ENCODE peak calls at places on chromosomes 1 and 21, in eight cellular contexts. T is Daoy; K is SJSA1; H is hippocampal formation; W is activated T-helper 1 cell treated with Interleukin-2 at 50 U/mL for 16 hours; P is fibroblast of the aortic adventitia; X is GM10248; N is stimulated activated CD4-positive, alpha-beta T cell treated with anti-CD3 and anti-CD28 coated beads, Interleukin-1b, Interleukin-23, amount 100 ng/mL, for 24 hours. Q is an unnamed sample.

GRCh38 chr21:38476385-38476784 is 21.9 kb downstream of the ERG start:
- DNase-seq in W (no peak), K (no peak), T (no peak), N (no peak), P (no peak), X (no peak), H (no peak), Q (no peak)

GRCh38 chr1:233843523-233844204 is 60.8 kb upstream of the SLC35F3 start:
- DNase-seq in W (no peak), P (no peak), T (peak; percentile 82), X (no peak), K (no peak), H (no peak), N (no peak), Q (no peak)

GRCh38 chr1:204493882-204494280 is 724 bp downstream of the PIK3C2B start:
- DNase-seq in K (no peak), P (no peak), X (peak; percentile 43), T (peak; percentile 74), N (no peak), H (peak; percentile 76), W (no peak), Q (peak; percentile 67)

GRCh38 chr1:209601809-209602657 is 18.5 kb downstream of the CAMK1G start:
- DNase-seq in K (no peak), W (no peak), H (peak; percentile 42), T (peak; percentile 51), N (no peak), X (no peak), P (peak; percentile 66), Q (peak; percentile 56)

GRCh38 chr1:156845055-156845952 is 13.6 kb downstream of the INSRR start:
- DNase-seq in X (no peak), T (no peak), N (no peak), K (no peak), W (no peak), P (no peak), H (no peak), Q (no peak)

GRCh38 chr1:152309955-152310354 is 15.1 kb downstream of the FLG start:
- DNase-seq in W (no peak), P (no peak), T (no peak), H (no peak), N (no peak), X (no peak), K (no peak), Q (no peak)

GRCh38 chr1:145963218-145964019 is 956 bp downstream of the ANKRD34A start:
- DNase-seq in X (no peak), W (no peak), P (peak; percentile 55), H (no peak), N (no peak), K (peak; percentile 53), T (peak; percentile 60), Q (peak; percentile 77)

GRCh38 chr1:2148691-2149090 is 45.9 kb downstream of the FAAP20 start:
- DNase-seq in H (no peak), T (peak; percentile 37), K (no peak), N (peak; percentile 11), W (peak; percentile 42), X (no peak), P (no peak), Q (no peak)

GRCh38 chr1:69569281-69569970 is 1.7 kb downstream of the LRRC7 start:
- DNase-seq in N (no peak), T (no peak), W (no peak), K (no peak), X (peak; percentile 4), H (peak; percentile 12), P (no peak), Q (no peak)

GRCh38 chr1:172429324-172430127 is 9.0 kb downstream of the C1orf105 start:
- DNase-seq in P (peak; percentile 87), T (peak; percentile 63), K (peak; percentile 41), H (no peak), X (peak; percentile 33), N (no peak), W (no peak), Q (peak; percentile 70)

GRCh38 chr1:33361553-33362262 is 40.8 kb upstream of the A3GALT2 start:
- DNase-seq in H (no peak), P (no peak), X (no peak), W (no peak), K (no peak), T (no peak), N (no peak), Q (peak; percentile 85)

GRCh38 chr1:67324068-67324467 is 16.4 kb downstream of the IL12RB2 start:
- DNase-seq in X (no peak), W (no peak), N (no peak), P (no peak), H (no peak), T (no peak), K (no peak), Q (no peak)

GRCh38 chr1:93874025-93874651 is 4.9 kb downstream of the DNTTIP2 start:
- DNase-seq in P (peak; percentile 57), X (no peak), N (no peak), T (peak; percentile 37), W (no peak), H (no peak), K (peak; percentile 16), Q (peak; percentile 74)

GRCh38 chr1:151680812-151681211 is 35.8 kb downstream of the CELF3 start:
- DNase-seq in T (peak; percentile 71), W (no peak), X (no peak), P (peak; percentile 79), K (peak; percentile 77), N (no peak), H (no peak), Q (peak; percentile 85)

GRCh38 chr1:10424651-10425050 is 5.6 kb upstream of the CENPS start:
- DNase-seq in P (no peak), N (no peak), T (no peak), X (no peak), K (no peak), W (no peak), H (no peak), Q (no peak)

GRCh38 chr1:1440941-1441888 is 5.7 kb downstream of the VWA1 start:
- DNase-seq in K (peak; percentile 52), X (peak; percentile 87), N (peak; percentile 54), W (peak; percentile 38), T (peak; percentile 66), H (no peak), P (peak; percentile 17), Q (peak; percentile 13)

GRCh38 chr1:62266217-62266616 is 53.0 kb downstream of the KANK4 start:
- DNase-seq in X (no peak), N (no peak), T (no peak), H (no peak), K (no peak), W (no peak), P (no peak), Q (no peak)

GRCh38 chr1:225973158-225973557 is 26.0 kb downstream of the SDE2 start:
- DNase-seq in X (no peak), W (no peak), H (no peak), T (no peak), K (no peak), P (no peak), N (no peak), Q (no peak)

GRCh38 chr1:161038523-161039153 is at the start of gene TSTD1:
- DNase-seq in N (peak; percentile 81), P (no peak), X (peak; percentile 92), T (no peak), K (no peak), H (peak; percentile 16), W (peak; percentile 81), Q (peak; percentile 57)

GRCh38 chr1:31396633-31397351 is 16.2 kb upstream of the SERINC2 start:
- DNase-seq in X (no peak), P (peak; percentile 90), K (peak; percentile 81), H (no peak), N (no peak), W (no peak), T (peak; percentile 53), Q (peak; percentile 67)

GRCh38 chr1:6491966-6492365 is 499 bp upstream of the PLEKHG5 start:
- DNase-seq in N (no peak), K (no peak), H (no peak), W (no peak), X (no peak), P (no peak), T (peak; percentile 47), Q (no peak)

GRCh38 chr21:26461500-26461899 is 111.6 kb downstream of the CYYR1 start:
- DNase-seq in W (no peak), T (no peak), X (no peak), P (no peak), H (no peak), N (no peak), K (no peak), Q (no peak)

GRCh38 chr1:225561675-225562074 is 91.2 kb downstream of the ENAH start:
- DNase-seq in P (no peak), N (no peak), X (no peak), W (no peak), H (no peak), K (no peak), T (no peak), Q (peak; percentile 40)

GRCh38 chr1:48793863-48794262 is 17.2 kb upstream of the BEND5 start:
- DNase-seq in T (no peak), X (peak; percentile 31), H (no peak), P (no peak), K (no peak), W (no peak), N (no peak), Q (no peak)

GRCh38 chr1:177969109-177969508 is 749 bp downstream of the SEC16B start:
- DNase-seq in P (no peak), T (no peak), K (no peak), H (no peak), W (no peak), X (no peak), N (no peak), Q (no peak)

Q was measured in amniotic epithelial cell.